ENCODE peak calls at places on chromosomes 13 and 19, in six cellular contexts. E is HFF-Myc, M is cardiac fibroblast, R is choroid plexus epithelial cell, Z is heart left ventricle, J is adrenal gland. H is an unnamed sample.

GRCh38 chr13:73998631-73999030 is 135.6 kb downstream of the KLF12 start:
- DNase-seq in E (no peak), R (no peak), J (no peak), M (no peak), Z (no peak), H (no peak)

GRCh38 chr19:58562126-58563033 is 4.0 kb upstream of the UBE2M start:
- DNase-seq in R (peak), E (no peak), M (peak), J (peak), Z (peak), H (no peak)

GRCh38 chr19:39070888-39071287 is 13.3 kb upstream of the ACP7 start:
- DNase-seq in J (no peak), Z (no peak), M (peak), R (peak), E (no peak), H (no peak)

GRCh38 chr13:75139291-75139690 is 342.7 kb downstream of the TBC1D4 start:
- DNase-seq in R (peak), Z (no peak), J (no peak), M (peak), E (no peak), H (no peak)

GRCh38 chr19:40599331-40600085 is 1.7 kb upstream of the LTBP4 start:
- DNase-seq in E (no peak), M (no peak), J (no peak), Z (no peak), R (no peak), H (no peak)

GRCh38 chr13:74040200-74040599 is 94.0 kb downstream of the KLF12 start:
- DNase-seq in M (peak), E (peak), Z (peak), R (peak), J (peak), H (no peak)

GRCh38 chr19:5269279-5269678 is 71.3 kb downstream of the PTPRS start:
- DNase-seq in R (no peak), Z (no peak), M (no peak), J (no peak), E (no peak), H (no peak)

GRCh38 chr19:30651066-30651465 is 278.9 kb downstream of the ZNF536 start:
- DNase-seq in E (no peak), M (no peak), Z (no peak), R (no peak), J (no peak), H (peak)

GRCh38 chr13:95552539-95553270 is at the start of gene CLDN10:
- DNase-seq in Z (peak), J (no peak), R (no peak), E (no peak), M (no peak), H (no peak)

GRCh38 chr19:3768748-3769099 is 3.3 kb downstream of the RAX2 start:
- DNase-seq in J (no peak), Z (no peak), E (no peak), R (no peak), M (no peak), H (no peak)

GRCh38 chr19:35773020-35773809 is 2.1 kb upstream of the ARHGAP33 start:
- DNase-seq in E (no peak), J (no peak), R (peak), Z (no peak), M (peak), H (no peak)

GRCh38 chr13:28716511-28716910 is 2.3 kb downstream of the SLC46A3 start:
- DNase-seq in M (peak), J (peak), R (peak), E (peak), Z (peak), H (peak)

GRCh38 chr19:45636275-45636674 is 2.9 kb downstream of the EML2 start:
- DNase-seq in R (no peak), Z (no peak), M (no peak), J (no peak), E (no peak), H (no peak)

GRCh38 chr19:45636902-45637301 is 2.3 kb downstream of the EML2 start:
- DNase-seq in E (no peak), Z (no peak), J (peak), R (no peak), M (no peak), H (no peak)

GRCh38 chr19:45638930-45639729 is at the start of gene EML2:
- DNase-seq in R (peak), Z (peak), J (peak), M (no peak), E (no peak), H (no peak)

GRCh38 chr19:45640849-45641273 is 1.7 kb upstream of the EML2 start:
- DNase-seq in M (no peak), J (no peak), Z (no peak), E (no peak), R (no peak), H (no peak)

GRCh38 chr19:45637890-45638667 is 1.1 kb downstream of the EML2 start:
- DNase-seq in J (peak), Z (no peak), E (no peak), M (peak), R (peak), H (no peak)
- H3K4me3 ChIP-seq in J (peak), Z (peak), E (peak), M (peak), R (peak), H (peak)

GRCh38 chr19:53906211-53907192 is 2.6 kb upstream of the CACNG7 start:
- DNase-seq in M (peak), Z (peak), J (peak), E (no peak), R (peak), H (no peak)
- H3K4me3 ChIP-seq in M (no peak), Z (no peak), J (no peak), E (no peak), R (no peak), H (no peak)

GRCh38 chr13:99374994-99375805 is 68.0 kb upstream of the GPR183 start:
- DNase-seq in Z (peak), J (peak), R (no peak), M (no peak), E (no peak), H (no peak)
- H3K4me3 ChIP-seq in Z (no peak), J (no peak), R (no peak), M (no peak), E (no peak), H (no peak)

GRCh38 chr19:17648097-17648660 is 40.0 kb downstream of the UNC13A start:
- DNase-seq in J (no peak), E (no peak), R (no peak), Z (no peak), M (no peak), H (no peak)
- H3K4me3 ChIP-seq in J (no peak), E (no peak), R (no peak), Z (no peak), M (no peak), H (no peak)

GRCh38 chr13:22945321-22946226 is 235.2 kb upstream of the SGCG start:
- DNase-seq in E (no peak), M (no peak), Z (no peak), R (no peak), J (no peak), H (no peak)
- H3K4me3 ChIP-seq in E (no peak), M (no peak), Z (no peak), R (no peak), J (no peak), H (no peak)

GRCh38 chr13:92136449-92137180 is 738.2 kb downstream of the GPC5 start:
- DNase-seq in R (peak), M (peak), E (no peak), J (no peak), Z (no peak), H (no peak)

GRCh38 chr13:92135509-92135908 is 737.1 kb downstream of the GPC5 start:
- DNase-seq in M (no peak), J (no peak), E (no peak), Z (no peak), R (no peak), H (no peak)

DNA sequence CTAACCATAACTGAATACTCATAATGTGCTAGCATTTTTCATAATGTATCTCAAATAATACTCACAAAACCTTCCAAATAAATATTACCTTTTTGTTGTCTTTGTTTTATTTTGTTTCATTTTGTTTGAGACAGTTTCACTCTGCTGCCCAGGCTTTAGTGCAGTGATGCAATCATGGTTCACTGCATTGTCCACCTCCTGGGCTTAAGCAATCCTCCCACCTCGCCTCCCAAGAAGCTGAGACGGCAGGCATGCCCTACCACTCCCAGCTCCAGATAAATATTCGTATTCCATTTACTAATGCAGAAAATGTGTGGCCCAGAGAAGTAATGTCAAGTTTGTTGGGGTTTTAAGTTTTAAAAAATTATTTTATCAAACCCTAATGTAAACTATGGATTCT is 739.1 kb downstream of the GPC5 start:
- DNase-seq in M (peak), E (no peak), Z (no peak), R (peak), J (no peak), H (no peak)
- H3K4me3 ChIP-seq in M (no peak), E (no peak), Z (no peak), R (no peak), J (no peak), H (no peak)